ENCODE peak calls at places on chromosomes 1 and 21, in four cellular contexts. I is bronchial epithelial cell, A is thoracic aorta, Q is type B pancreatic cell. U is an unnamed sample.

GRCh38 chr1:10973552-10973951 is 38.9 kb upstream of the TARDBP start:
- DNase-seq in I (no peak), A (no peak), Q (no peak), U (peak)

GRCh38 chr21:36203603-36203889 is 46.9 kb downstream of the DOP1B start:
- DNase-seq in Q (no peak), I (peak), A (no peak), U (peak)

GRCh38 chr1:38915352-38915948 is 26.2 kb downstream of the RHBDL2 start:
- DNase-seq in A (no peak), Q (no peak), I (peak), U (no peak)

GRCh38 chr1:246680180-246680579 is 44.0 kb upstream of the SCCPDH start:
- DNase-seq in I (no peak), A (no peak), Q (no peak), U (no peak)

GRCh38 chr21:38661296-38662223 is 144.2 kb upstream of the ETS2 start:
- DNase-seq in A (no peak), I (no peak), Q (no peak), U (no peak)

GRCh38 chr1:164320780-164321683 is 238.0 kb upstream of the PBX1 start:
- DNase-seq in I (peak), Q (peak), A (no peak), U (no peak)

GRCh38 chr1:72281144-72281543 is 1.2 kb downstream of the NEGR1 start:
- DNase-seq in I (no peak), A (no peak), Q (no peak), U (no peak)

GRCh38 chr1:184930232-184930631 is 44.1 kb downstream of the NIBAN1 start:
- DNase-seq in A (no peak), I (no peak), Q (no peak), U (no peak)

GRCh38 chr1:164768045-164768402 is 209.0 kb downstream of the PBX1 start:
- DNase-seq in Q (no peak), I (no peak), A (no peak), U (no peak)

GRCh38 chr1:41353744-41354143 is 7.5 kb upstream of the FOXO6 start:
- DNase-seq in A (no peak), Q (no peak), I (peak), U (peak)

GRCh38 chr1:44421374-44422028 is 16.4 kb downstream of the RNF220 start:
- DNase-seq in I (peak), Q (no peak), A (no peak), U (no peak)

GRCh38 chr21:41933259-41934079 is 20.3 kb downstream of the C2CD2 start:
- DNase-seq in A (no peak), Q (no peak), I (peak), U (peak)

GRCh38 chr21:44958471-44959191 is 18.8 kb downstream of the SLX9 start:
- DNase-seq in Q (no peak), A (peak), I (no peak), U (no peak)

GRCh38 chr21:45318556-45319341 is 31.1 kb upstream of the POFUT2 start:
- DNase-seq in A (no peak), I (no peak), Q (no peak), U (no peak)

GRCh38 chr1:42960693-42961559 is 2.3 kb upstream of the SLC2A1 start:
- DNase-seq in A (no peak), Q (no peak), I (no peak), U (no peak)

GRCh38 chr1:27928216-27928954 is 6.4 kb upstream of the SMPDL3B start:
- DNase-seq in I (no peak), A (no peak), Q (no peak), U (no peak)
- TF ChIP-seq CTCF in I (no peak), A (no peak), Q (no peak), U (no peak)

GRCh38 chr1:212597495-212597894 is 11.1 kb upstream of the ATF3 start:
- DNase-seq in I (peak), Q (no peak), A (no peak), U (no peak)

GRCh38 chr1:212596798-212597197 is 11.8 kb upstream of the ATF3 start:
- DNase-seq in A (no peak), Q (no peak), I (peak), U (no peak)

GRCh38 chr1:212594640-212595039 is 13.9 kb upstream of the ATF3 start:
- DNase-seq in Q (no peak), A (no peak), I (no peak), U (no peak)

GRCh38 chr1:212595229-212595628 is 13.3 kb upstream of the ATF3 start:
- DNase-seq in Q (peak), A (no peak), I (no peak), U (no peak)

GRCh38 chr1:212595787-212596714 is 12.5 kb upstream of the ATF3 start:
- DNase-seq in A (no peak), Q (no peak), I (peak), U (peak)
- TF ChIP-seq CTCF in A (peak), Q (peak), I (peak), U (peak)

GRCh38 chr1:84541679-84542078 is 32.6 kb downstream of the CTBS start:
- DNase-seq in Q (no peak), A (no peak), I (no peak), U (no peak)
- TF ChIP-seq CTCF in Q (peak), A (no peak), I (no peak), U (peak)

GRCh38 chr21:23853796-23854379 is 1753.4 kb downstream of the MRPL39 start:
- DNase-seq in A (no peak), I (peak), Q (no peak), U (no peak)
- TF ChIP-seq CTCF in A (no peak), I (no peak), Q (peak), U (no peak)

DNA sequence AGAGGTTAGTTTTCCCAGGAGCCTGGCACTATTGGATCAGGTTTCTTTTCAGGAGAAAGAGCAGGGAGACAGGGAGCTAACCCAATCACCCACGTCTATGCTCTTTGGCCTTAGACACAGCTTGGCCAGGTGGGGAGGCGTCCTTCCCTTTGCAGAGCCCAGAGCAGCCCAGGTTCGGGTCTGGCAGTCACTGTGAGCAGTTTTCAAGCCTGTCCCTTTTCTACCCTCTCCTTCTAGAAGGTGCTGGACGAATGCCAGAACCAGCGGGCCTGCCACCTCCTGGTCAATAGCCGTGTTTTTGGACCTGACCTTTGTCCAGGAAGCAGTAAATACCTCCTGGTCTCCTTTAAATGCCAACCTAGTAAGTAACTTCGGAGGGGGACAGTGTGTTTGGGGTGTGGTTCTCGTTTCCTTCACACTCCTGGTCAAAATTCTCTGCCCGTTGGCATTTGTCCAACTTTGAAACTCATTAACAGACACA is 44.9 kb downstream of the EVA1C start:
- DNase-seq in I (no peak), Q (no peak), A (no peak), U (no peak)
- TF ChIP-seq CTCF in I (no peak), Q (no peak), A (no peak), U (no peak)

U was measured in mammary epithelial cell.